ENCODE peak calls at places on chromosomes 7 and 10, in six cellular contexts. E is tibial artery, T is psoas muscle, Y is stomach, N is IMR-90, W is A549. P is an unnamed sample.

GRCh38 chr7:70681847-70682350 is 450.0 kb upstream of the GALNT17 start:
- DNase-seq in E (no peak), T (no peak), Y (no peak), N (no peak), W (no peak), P (no peak)

GRCh38 chr10:56928717-56929116 is 567.7 kb upstream of the ZWINT start:
- DNase-seq in E (no peak), T (no peak), Y (no peak), N (no peak), W (no peak), P (no peak)

GRCh38 chr10:66782776-66783175 is 143.1 kb upstream of the LRRTM3 start:
- DNase-seq in E (no peak), T (no peak), Y (no peak), N (peak; percentile 25), W (no peak), P (no peak)

GRCh38 chr7:111409714-111410422 is 152.4 kb downstream of the IMMP2L start:
- DNase-seq in E (no peak), T (no peak), Y (no peak), N (peak; percentile 71), W (no peak), P (no peak)

GRCh38 chr7:77529279-77529678 is 7.8 kb upstream of the PTPN12 start:
- DNase-seq in E (no peak), T (no peak), Y (no peak), N (no peak), W (no peak), P (no peak)

GRCh38 chr7:85261341-85261740 is 74.5 kb upstream of the SEMA3D start:
- DNase-seq in E (no peak), T (no peak), Y (no peak), N (peak; percentile 55), W (no peak), P (no peak)

GRCh38 chr10:103575416-103576075 is 82.0 kb downstream of the NEURL1 start:
- DNase-seq in E (no peak), T (no peak), Y (no peak), N (no peak), W (no peak), P (no peak)

GRCh38 chr10:75405201-75406143 is 3.9 kb upstream of the ZNF503 start:
- DNase-seq in E (no peak), T (no peak), Y (peak; percentile 82), N (no peak), W (no peak), P (peak; percentile 40)

GRCh38 chr10:125261491-125262186 is 101.3 kb upstream of the CTBP2 start:
- DNase-seq in E (no peak), T (no peak), Y (no peak), N (no peak), W (no peak), P (no peak)

GRCh38 chr10:29656451-29656992 is 21.8 kb upstream of the SVIL start:
- DNase-seq in E (no peak), T (no peak), Y (no peak), N (no peak), W (no peak), P (no peak)

GRCh38 chr10:111974325-111974724 is 209.2 kb downstream of the GPAM start:
- DNase-seq in E (no peak), T (no peak), Y (no peak), N (no peak), W (no peak), P (no peak)

GRCh38 chr10:83332695-83333094 is 806.6 kb upstream of the GHITM start:
- DNase-seq in E (no peak), T (no peak), Y (no peak), N (no peak), W (no peak), P (no peak)

GRCh38 chr10:22606164-22606614 is 108.2 kb downstream of the PIP4K2A start:
- DNase-seq in E (no peak), T (no peak), Y (no peak), N (peak; percentile 59), W (no peak), P (no peak)

GRCh38 chr10:66784796-66785195 is 141.0 kb upstream of the LRRTM3 start:
- DNase-seq in E (no peak), T (no peak), Y (no peak), N (peak; percentile 13), W (no peak), P (no peak)

GRCh38 chr7:117750612-117751563 is 122.4 kb downstream of the CTTNBP2 start:
- DNase-seq in E (no peak), T (no peak), Y (no peak), N (peak; percentile 50), W (peak; percentile 24), P (no peak)

GRCh38 chr7:57427594-57427993 is 22.4 kb upstream of the ZNF716 start:
- DNase-seq in E (no peak), T (no peak), Y (no peak), N (no peak), W (no peak), P (no peak)

GRCh38 chr10:80261316-80262030 is 28.0 kb downstream of the MAT1A start:
- DNase-seq in E (no peak), T (no peak), Y (no peak), N (no peak), W (no peak), P (no peak)

GRCh38 chr7:43260980-43261878 is 148.8 kb downstream of the HECW1 start:
- DNase-seq in E (no peak), T (peak; percentile 54), Y (peak; percentile 78), N (peak; percentile 84), W (peak; percentile 89), P (peak; percentile 71)

GRCh38 chr7:41637051-41637450 is 65.8 kb downstream of the INHBA start:
- DNase-seq in E (no peak), T (no peak), Y (no peak), N (peak; percentile 49), W (no peak), P (no peak)

GRCh38 chr7:152597514-152597913 is 78.4 kb downstream of the XRCC2 start:
- DNase-seq in E (no peak), T (no peak), Y (peak; percentile 15), N (no peak), W (no peak), P (no peak)

GRCh38 chr10:29804025-29804852 is 169.5 kb upstream of the SVIL start:
- DNase-seq in E (peak; percentile 82), T (peak; percentile 51), Y (peak; percentile 37), N (peak; percentile 95), W (peak; percentile 85), P (peak; percentile 75)

GRCh38 chr10:128268015-128268722 is 141.9 kb upstream of the MKI67 start:
- DNase-seq in E (no peak), T (no peak), Y (no peak), N (no peak), W (peak; percentile 50), P (no peak)

GRCh38 chr7:132009778-132010177 is 453.4 kb upstream of the PODXL start:
- DNase-seq in E (no peak), T (no peak), Y (no peak), N (no peak), W (peak; percentile 31), P (peak; percentile 52)

GRCh38 chr7:1234794-1235500 is 2.3 kb downstream of the UNCX start:
- DNase-seq in E (no peak), T (no peak), Y (no peak), N (no peak), W (peak; percentile 36), P (no peak)

GRCh38 chr10:102869290-102870198 is at the start of gene AS3MT:
- DNase-seq in E (peak; percentile 75), T (peak; percentile 31), Y (no peak), N (no peak), W (peak; percentile 23), P (peak; percentile 27)

GRCh38 chr10:85983051-85983450 is 383.5 kb downstream of the GRID1 start:
- DNase-seq in E (no peak), T (no peak), Y (no peak), N (no peak), W (no peak), P (no peak)

GRCh38 chr10:79385804-79386531 is 38.7 kb downstream of the PPIF start:
- DNase-seq in E (peak; percentile 66), T (no peak), Y (no peak), N (no peak), W (no peak), P (peak; percentile 17)

GRCh38 chr7:158050441-158051371 is 536.9 kb downstream of the PTPRN2 start:
- DNase-seq in E (peak; percentile 45), T (no peak), Y (no peak), N (no peak), W (no peak), P (no peak)
- H3K27ac ChIP-seq in E (no peak overlapping the region), T (no peak overlapping the region), Y (no peak overlapping the region), N (no peak overlapping the region), W (no peak overlapping the region), P (no peak overlapping the region)

DNA sequence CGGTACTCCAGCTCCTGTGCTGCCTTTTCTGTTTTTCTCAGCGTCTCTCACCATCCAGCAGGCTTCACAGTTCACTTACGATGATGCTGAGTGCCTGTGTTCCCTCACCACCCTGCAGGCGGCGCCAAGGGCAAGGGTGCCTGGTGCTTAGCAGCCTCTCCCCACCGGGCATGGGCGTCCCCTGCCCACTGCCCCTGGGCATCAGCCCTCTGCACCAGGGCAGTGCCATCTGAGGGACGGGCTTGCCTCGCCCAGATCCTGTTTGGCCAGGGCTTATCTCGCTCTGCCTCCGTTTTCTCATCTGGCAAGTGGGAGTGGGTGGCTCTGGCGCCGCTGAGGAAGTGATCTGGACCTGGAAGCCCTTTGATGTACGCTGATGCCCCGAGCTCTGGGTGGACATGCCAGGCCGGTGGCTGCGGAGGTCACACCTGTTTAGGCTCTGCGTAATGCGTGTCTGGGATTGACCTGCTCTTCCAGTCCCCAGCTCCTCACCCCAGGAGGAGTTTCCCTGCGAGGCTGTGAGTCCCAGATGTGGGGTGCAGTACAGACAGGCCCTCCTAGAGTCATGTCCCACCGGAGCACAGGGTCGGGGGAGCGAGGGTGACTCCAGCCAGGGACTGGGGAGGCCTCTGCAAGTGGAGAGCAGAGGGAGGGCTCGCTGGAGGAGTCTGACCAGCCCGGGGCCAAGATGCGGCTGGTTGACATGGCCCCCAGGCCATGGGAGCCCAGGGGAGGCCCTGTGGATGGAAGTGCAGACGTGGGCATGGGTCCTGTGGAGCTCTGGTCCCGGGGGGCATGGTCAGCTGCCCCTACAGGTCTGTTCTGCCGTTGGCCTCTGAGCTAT is 11.8 kb downstream of the TTYH3 start:
- DNase-seq in E (no peak), T (no peak), Y (no peak), N (no peak), W (no peak), P (no peak)
- H3K4me1 ChIP-seq in E (peaks cover 41% of the 10 kb centered on the region), T (peaks cover 30% of the 10 kb centered on the region), Y (peaks cover 53% of the 10 kb centered on the region), N (peaks cover 44% of the 10 kb centered on the region), W (peaks cover 24% of the 10 kb centered on the region), P (no peaks in the 10 kb centered on the region)

DNA sequence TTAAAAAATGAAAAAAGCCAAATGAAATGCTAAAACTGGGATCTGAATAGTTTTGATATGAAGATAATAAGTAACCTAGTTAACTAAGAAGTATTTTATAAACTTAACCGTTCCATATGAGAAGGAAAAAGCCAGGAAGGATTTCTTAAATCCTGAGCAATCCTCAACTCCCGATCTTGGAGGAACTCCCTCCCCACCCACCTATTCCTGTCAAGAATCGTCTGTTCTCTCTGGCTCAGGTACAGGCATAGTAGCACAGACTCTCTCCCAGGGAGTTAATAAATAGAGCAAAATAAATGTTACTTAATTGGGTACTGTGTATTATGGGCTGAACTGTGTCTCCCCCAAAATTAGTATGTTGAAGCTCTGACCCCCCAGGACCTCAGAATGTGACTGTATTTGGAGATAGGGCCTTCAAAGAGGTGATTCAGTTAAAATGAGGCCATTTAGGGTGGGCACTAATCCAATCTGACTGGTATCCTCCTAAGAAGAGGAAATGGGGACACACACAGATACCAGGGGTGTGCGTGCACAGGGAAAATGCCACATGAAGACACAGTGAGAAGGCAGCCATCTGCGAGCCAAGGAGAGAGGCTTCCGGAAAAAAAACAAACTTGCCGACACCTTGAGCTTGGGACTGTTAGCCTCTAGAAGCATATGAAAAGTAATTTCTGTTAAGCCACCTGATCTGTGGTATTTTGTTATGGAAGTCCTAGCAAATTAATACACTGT is 28.7 kb downstream of the PUS7 start:
- DNase-seq in E (no peak), T (no peak), Y (no peak), N (peak; percentile 36), W (no peak), P (no peak)
- H3K27ac ChIP-seq in E (no peak overlapping the region), T (no peak overlapping the region), Y (peak overlapping the region; percentile 22), N (peak overlapping the region; percentile 63), W (peak overlapping the region; percentile 74), P (no peak overlapping the region)

GRCh38 chr10:18647151-18647550 is 4.2 kb downstream of the NSUN6 start:
- DNase-seq in E (no peak), T (no peak), Y (no peak), N (no peak), W (no peak), P (no peak)
- H3K4me1 ChIP-seq in E (peaks cover 17% of the 10 kb centered on the region), T (peaks cover 14% of the 10 kb centered on the region), Y (peaks cover 31% of the 10 kb centered on the region), N (no peaks in the 10 kb centered on the region), W (peaks cover 12% of the 10 kb centered on the region), P (peaks cover 10% of the 10 kb centered on the region)